ENCODE peak calls at places on chromosomes 3 and 15, in seven cellular contexts. C is PC-9, B is GM23338, L is GM23248, R is OCI-LY7, G is hepatocyte, T is HCT116. M is an unnamed sample.

GRCh38 chr15:86837631-86838030 is 758.0 kb downstream of the AGBL1 start:
- DNase-seq in C (no peak), T (no peak), L (no peak), B (peak; percentile 2), G (no peak), R (no peak), M (no peak)

GRCh38 chr3:134306334-134306733 is 55.7 kb upstream of the RYK start:
- DNase-seq in C (no peak), G (no peak), B (no peak), L (no peak), T (no peak), R (no peak), M (no peak)

GRCh38 chr3:30221622-30222021 is 384.8 kb upstream of the TGFBR2 start:
- DNase-seq in B (no peak), T (no peak), L (peak; percentile 56), G (no peak), C (no peak), R (no peak), M (no peak)

GRCh38 chr15:84572231-84572630 is 28.6 kb upstream of the ZSCAN2 start:
- DNase-seq in T (no peak), G (no peak), C (no peak), B (no peak), L (peak; percentile 20), R (no peak), M (no peak)

GRCh38 chr15:25237291-25237978 is 201.4 kb downstream of the UBE3A start:
- DNase-seq in R (no peak), G (no peak), B (no peak), T (no peak), C (no peak), L (no peak), M (no peak)

GRCh38 chr15:81175496-81175895 is 21.2 kb upstream of the IL16 start:
- DNase-seq in L (no peak), B (no peak), G (no peak), R (no peak), T (no peak), C (no peak), M (no peak)

GRCh38 chr3:107670991-107671390 is 148.2 kb downstream of the BBX start:
- DNase-seq in L (peak; percentile 69), C (no peak), B (no peak), T (no peak), R (no peak), G (no peak), M (no peak)

GRCh38 chr3:153547984-153548383 is 386.0 kb downstream of the RAP2B start:
- DNase-seq in G (no peak), T (no peak), B (no peak), L (no peak), C (no peak), R (no peak), M (no peak)

GRCh38 chr15:47246317-47246716 is 471.0 kb upstream of the SEMA6D start:
- DNase-seq in T (no peak), R (no peak), L (no peak), C (no peak), G (no peak), B (no peak), M (peak; percentile 13)

GRCh38 chr3:24498796-24499195 is 4.1 kb upstream of the THRB start:
- DNase-seq in T (no peak), R (no peak), C (no peak), G (no peak), B (no peak), L (no peak), M (no peak)

GRCh38 chr3:62371735-62372591 is 1.4 kb downstream of the FEZF2 start:
- DNase-seq in T (no peak), B (peak; percentile 63), G (no peak), C (no peak), R (no peak), L (no peak), M (no peak)

GRCh38 chr3:145767909-145768308 is 393.1 kb downstream of the PLOD2 start:
- DNase-seq in B (peak; percentile 8), T (no peak), C (no peak), R (peak; percentile 6), G (no peak), L (peak; percentile 43), M (peak; percentile 23)

GRCh38 chr3:105304487-105304886 is 62.2 kb upstream of the ALCAM start:
- DNase-seq in C (no peak), R (no peak), T (no peak), G (peak; percentile 4), L (no peak), B (no peak), M (no peak)

GRCh38 chr3:48215876-48216275 is 7.4 kb upstream of the CAMP start:
- DNase-seq in B (no peak), L (no peak), T (no peak), R (no peak), C (no peak), G (no peak), M (no peak)

GRCh38 chr15:97168704-97169475 is 791.6 kb upstream of the ARRDC4 start:
- DNase-seq in T (no peak), R (peak; percentile 7), B (peak; percentile 32), G (no peak), C (no peak), L (no peak), M (no peak)

GRCh38 chr3:178170698-178171535 is 365.3 kb upstream of the KCNMB2 start:
- DNase-seq in T (no peak), B (no peak), C (peak; percentile 95), L (peak; percentile 64), R (no peak), G (no peak), M (peak; percentile 88)

GRCh38 chr3:166071-166470 is 30.5 kb upstream of the CHL1 start:
- DNase-seq in C (no peak), R (no peak), G (no peak), L (no peak), B (no peak), T (no peak), M (no peak)

GRCh38 chr15:83581381-83581780 is 72.5 kb upstream of the ADAMTSL3 start:
- DNase-seq in C (no peak), R (no peak), B (no peak), T (no peak), G (no peak), L (no peak), M (peak; percentile 10)

GRCh38 chr3:133925960-133926735 is 30.5 kb upstream of the RAB6B start:
- DNase-seq in G (no peak), R (no peak), L (no peak), C (no peak), B (peak; percentile 6), T (no peak), M (no peak)

GRCh38 chr3:152474585-152474984 is 205.9 kb downstream of the MBNL1 start:
- DNase-seq in C (peak; percentile 56), T (peak; percentile 43), B (peak; percentile 75), R (peak; percentile 48), L (peak; percentile 85), G (peak; percentile 63), M (peak; percentile 74)

GRCh38 chr3:42975955-42976354 is 3.2 kb upstream of the GASK1A start:
- DNase-seq in R (no peak), T (no peak), G (no peak), C (no peak), L (no peak), B (no peak), M (no peak)

GRCh38 chr15:62732078-62732477 is 310.5 kb upstream of the TPM1 start:
- DNase-seq in C (no peak), B (no peak), L (peak; percentile 28), T (no peak), G (no peak), R (no peak), M (no peak)

GRCh38 chr3:194869482-194870169 is 183.9 kb downstream of the FAM43A start:
- DNase-seq in T (peak; percentile 69), R (no peak), L (peak; percentile 75), B (no peak), G (no peak), C (peak; percentile 93), M (peak; percentile 88)

DNA sequence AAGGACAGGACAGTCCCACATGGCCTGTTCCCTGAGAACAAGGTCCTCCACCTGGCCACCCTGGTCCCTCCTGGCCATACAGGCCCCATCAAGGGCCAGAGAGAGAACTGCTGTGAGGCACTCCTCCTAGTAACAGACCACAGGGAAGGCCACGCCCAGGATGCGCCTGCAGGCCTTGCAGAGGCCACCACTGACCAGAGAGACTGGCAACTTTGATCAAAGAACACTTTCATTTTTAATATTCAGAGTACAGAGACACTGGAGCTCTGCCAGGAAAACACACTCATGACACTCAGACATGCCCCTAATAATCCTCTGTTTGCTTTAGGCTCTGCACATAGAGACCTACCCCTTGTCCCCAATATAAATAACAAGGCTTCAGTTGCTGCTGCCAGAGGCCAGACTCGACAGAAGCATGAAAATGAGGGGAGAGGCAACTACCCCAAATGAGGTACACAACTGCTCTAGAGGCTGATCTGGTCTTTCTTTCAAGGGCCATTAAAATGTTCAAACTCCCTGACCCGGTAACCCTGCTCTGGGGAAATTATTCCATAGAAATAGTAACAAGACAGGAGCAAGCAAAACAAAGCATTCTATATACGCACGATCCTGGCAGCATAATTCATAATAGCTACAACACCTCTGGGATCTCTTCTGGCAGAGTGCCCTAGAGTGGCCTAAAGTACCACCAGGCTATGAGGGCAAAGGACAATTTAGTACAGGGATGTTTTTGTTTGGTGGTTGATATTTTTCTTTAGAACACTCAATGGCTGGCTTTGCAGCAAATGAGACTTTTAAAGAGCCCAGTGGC is 44.7 kb downstream of the CCDC12 start:
- DNase-seq in L (peak; percentile 56), R (no peak), T (no peak), C (peak; percentile 75), B (no peak), G (peak; percentile 59), M (peak; percentile 79)
- H3K79me2 ChIP-seq in L (peaks cover 84% of the 10 kb centered on the region), R (peaks cover 78% of the 10 kb centered on the region), T (peaks cover 98% of the 10 kb centered on the region), C (peaks cover 62% of the 10 kb centered on the region), B (peaks cover 77% of the 10 kb centered on the region), G (peaks cover 85% of the 10 kb centered on the region), M (peaks cover 92% of the 10 kb centered on the region)

DNA sequence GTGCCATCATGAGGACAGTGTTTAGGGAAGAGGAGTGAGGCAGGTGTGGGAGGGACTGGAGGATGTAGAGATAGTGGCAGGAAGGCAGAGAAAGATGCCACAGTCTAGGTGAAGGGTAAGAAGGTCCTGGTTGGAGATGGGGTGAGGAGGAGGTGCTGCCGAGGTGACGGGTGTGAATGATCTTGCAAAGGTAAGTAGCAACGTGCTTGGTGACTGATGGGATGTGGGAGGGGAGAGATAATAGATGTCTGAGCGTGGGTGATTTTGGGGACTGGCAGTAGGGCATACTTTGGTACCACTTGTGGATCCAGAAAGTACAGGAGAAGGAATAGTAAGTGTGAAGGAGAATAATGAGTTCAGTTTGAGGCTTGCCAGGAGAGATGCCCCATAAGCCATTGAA is 27.2 kb downstream of the EPHB3 start:
- DNase-seq in C (no peak), L (no peak), B (no peak), R (no peak), G (no peak), T (no peak), M (no peak)
- H3K9me2 ChIP-seq in C (no peaks in the 10 kb centered on the region), L (no peaks in the 10 kb centered on the region), B (no peaks in the 10 kb centered on the region), R (no peaks in the 10 kb centered on the region), G (no peaks in the 10 kb centered on the region), T (no peaks in the 10 kb centered on the region), M (no peaks in the 10 kb centered on the region)

DNA sequence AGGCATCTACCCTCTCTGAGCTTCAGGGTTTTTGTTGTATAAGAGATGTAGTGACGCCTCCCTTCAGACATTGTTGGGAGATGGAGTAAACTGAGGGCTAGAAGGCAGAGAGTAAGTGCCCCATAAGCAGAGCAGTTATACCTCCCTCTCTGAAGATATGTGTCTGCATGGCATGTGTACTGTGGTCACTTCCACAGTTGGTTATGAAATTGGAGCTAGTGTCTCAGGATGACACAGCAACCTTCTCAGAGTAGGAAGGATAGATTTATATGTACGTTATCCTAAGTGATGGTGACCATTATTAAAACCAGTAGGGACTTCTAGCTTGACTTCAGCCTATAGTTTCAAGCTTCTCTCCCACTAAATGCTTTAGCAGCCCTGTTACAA is 17.9 kb downstream of the PXK start:
- DNase-seq in R (no peak), B (no peak), L (peak; percentile 70), G (no peak), T (no peak), C (peak; percentile 40), M (peak; percentile 34)
- H3K79me2 ChIP-seq in R (peaks cover 85% of the 10 kb centered on the region), B (no peaks in the 10 kb centered on the region), L (peaks cover 94% of the 10 kb centered on the region), G (peaks cover 22% of the 10 kb centered on the region), T (no peaks in the 10 kb centered on the region), C (no peaks in the 10 kb centered on the region), M (no peaks in the 10 kb centered on the region)

GRCh38 chr3:64049832-64050231 is 26.5 kb upstream of the PSMD6 start:
- DNase-seq in B (peak; percentile 69), C (no peak), R (no peak), L (no peak), G (no peak), T (no peak), M (no peak)
- H3K9me2 ChIP-seq in B (no peaks in the 10 kb centered on the region), C (no peaks in the 10 kb centered on the region), R (no peaks in the 10 kb centered on the region), L (no peaks in the 10 kb centered on the region), G (no peaks in the 10 kb centered on the region), T (no peaks in the 10 kb centered on the region), M (no peaks in the 10 kb centered on the region)